ENCODE peak calls at places on chromosomes 5 and 9, in four cellular contexts. W is K562, F is HepG2, G is H1. T is an unnamed sample.

GRCh38 chr9:118529210-118529609 is 825.0 kb downstream of the TLR4 start:
- DNase-seq in W (no peak), F (no peak), G (no peak), T (no peak)

GRCh38 chr9:137365056-137365455 is 57.9 kb downstream of the EXD3 start:
- DNase-seq in W (no peak), F (no peak), G (no peak), T (no peak)

GRCh38 chr5:35252963-35253362 is 22.7 kb upstream of the PRLR start:
- DNase-seq in W (no peak), F (no peak), G (no peak), T (no peak)

GRCh38 chr9:111148390-111148993 is 110.2 kb upstream of the LPAR1 start:
- DNase-seq in W (no peak), F (no peak), G (no peak), T (no peak)

GRCh38 chr5:32126691-32127090 is 47.4 kb downstream of the GOLPH3 start:
- DNase-seq in W (no peak), F (no peak), G (no peak), T (no peak)

GRCh38 chr5:88732181-88732633 is 150.8 kb downstream of the MEF2C start:
- DNase-seq in W (no peak), F (no peak), G (no peak), T (peak; percentile 94)

GRCh38 chr9:92974696-92975451 is 27.6 kb downstream of the FGD3 start:
- DNase-seq in W (no peak), F (no peak), G (no peak), T (no peak)

GRCh38 chr5:458547-459353 is 15.8 kb downstream of the EXOC3 start:
- DNase-seq in W (no peak), F (no peak), G (no peak), T (peak; percentile 56)

GRCh38 chr5:392431-392988 is 50.5 kb upstream of the EXOC3 start:
- DNase-seq in W (no peak), F (no peak), G (peak; percentile 49), T (peak; percentile 95)

DNA sequence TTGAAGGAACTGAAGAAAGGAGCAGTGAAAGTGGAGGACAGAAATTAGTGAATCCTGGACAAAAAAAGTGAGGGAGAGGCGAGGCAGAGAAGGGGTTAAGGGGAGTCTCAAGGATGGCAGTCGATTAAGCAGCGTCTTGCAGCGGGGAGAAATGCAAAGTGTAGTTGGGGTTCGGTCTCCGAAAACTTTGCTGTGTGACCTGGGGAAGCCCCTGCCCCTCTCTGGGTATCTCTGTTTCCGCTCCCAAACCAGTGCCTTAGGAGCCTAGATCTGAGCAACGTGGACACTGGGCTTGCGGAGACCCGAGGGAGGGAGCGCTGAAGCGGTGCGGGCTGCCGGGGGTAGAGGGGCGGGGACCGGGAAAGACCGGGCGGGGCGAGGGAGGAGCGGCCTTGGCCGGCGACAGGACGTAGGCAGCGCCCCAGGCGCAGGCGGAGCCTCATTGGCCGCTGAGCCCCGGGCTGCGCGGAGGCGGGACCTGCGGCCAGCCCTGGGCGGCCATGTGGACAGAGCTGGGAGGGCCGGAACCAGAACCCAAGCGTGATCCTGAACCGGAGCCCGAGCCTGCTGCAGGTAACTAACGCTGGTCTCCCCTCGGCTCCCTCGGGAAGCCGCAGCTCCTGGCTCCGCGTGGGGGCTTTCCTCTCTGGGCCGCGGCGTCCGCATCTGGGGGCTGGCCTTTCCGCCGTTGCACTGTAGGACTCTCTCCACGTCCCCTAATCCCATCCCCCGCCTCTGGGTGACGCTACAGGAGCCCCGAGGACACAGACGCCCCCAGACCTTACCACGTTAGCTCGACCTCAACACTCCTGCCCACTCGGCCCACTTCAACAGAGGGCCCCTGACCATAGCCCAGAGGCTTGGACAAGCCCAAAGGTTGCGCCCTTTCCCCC is at the start of gene ALDH1B1:
- DNase-seq in W (peak; percentile 95), F (peak; percentile 77), G (peak; percentile 89), T (peak; percentile 38)
- H3K9ac ChIP-seq in W (peak within 1 kb of the TSS; percentile 98), F (peak within 1 kb of the TSS; percentile 89), G (peak within 1 kb of the TSS; percentile 85), T (peak within 1 kb of the TSS; percentile 88)

GRCh38 chr5:125140855-125141254 is 394.4 kb upstream of the ZNF608 start:
- DNase-seq in W (no peak), F (peak; percentile 9), G (no peak), T (no peak)
- TF ChIP-seq KDM1A in W (no peak), F (no peak), G (no peak), T (no peak)

DNA sequence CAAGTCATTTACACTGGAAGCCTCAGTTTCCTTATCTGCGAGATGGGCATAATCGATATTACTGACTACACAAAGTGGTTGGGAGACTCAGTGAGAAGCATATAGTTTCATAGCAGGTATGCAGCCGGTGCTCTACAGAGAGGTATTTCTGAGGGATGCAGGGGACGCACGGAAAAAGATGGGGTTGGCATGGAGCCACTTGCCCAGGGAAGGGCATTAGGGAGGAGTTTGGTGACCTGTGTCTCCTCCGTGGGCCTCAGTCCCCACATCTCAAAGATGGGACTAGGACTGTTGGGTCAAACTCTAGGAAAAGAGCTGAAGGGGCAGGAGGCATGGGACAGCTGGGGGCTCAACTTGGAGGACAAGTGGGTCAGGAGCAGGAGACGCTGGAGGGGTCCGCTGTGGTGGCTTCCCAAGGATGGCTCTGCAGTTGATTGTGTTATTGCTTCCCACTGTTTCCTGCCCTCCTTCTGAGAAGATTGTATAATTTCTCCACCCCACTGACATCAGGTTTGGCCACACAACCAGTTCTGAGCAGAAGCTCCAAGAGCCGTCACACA is 158.6 kb upstream of the ALDH1B1 start:
- DNase-seq in W (no peak), F (no peak), G (no peak), T (no peak)
- H3K9ac ChIP-seq in W (no peak overlapping the region), F (no peak overlapping the region), G (no peak overlapping the region), T (no peak overlapping the region)

DNA sequence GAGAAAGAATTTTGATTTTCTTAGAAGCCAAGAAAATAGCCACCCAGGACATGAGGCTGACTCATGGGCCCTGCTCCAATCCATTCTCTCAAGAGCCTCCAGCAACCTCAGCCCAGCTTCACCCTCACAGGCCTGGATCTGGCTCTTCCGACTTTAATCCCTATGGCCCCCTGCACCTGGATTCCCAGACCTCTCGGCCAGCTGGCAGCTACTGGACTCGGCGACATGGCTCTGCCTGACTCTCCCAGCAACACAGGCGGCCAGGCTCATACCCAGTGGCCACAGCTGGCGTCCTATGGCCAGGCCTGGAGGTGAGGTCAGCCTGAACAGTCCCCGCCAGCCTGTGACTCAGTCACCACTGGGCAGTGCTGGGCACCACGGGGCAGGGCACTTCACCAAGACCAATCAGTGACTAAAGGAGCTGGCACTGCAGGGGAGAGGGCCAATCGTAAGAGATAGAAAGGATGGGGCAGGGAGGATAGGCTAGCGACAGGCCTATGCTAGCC is 6.2 kb upstream of the PDLIM4 start:
- DNase-seq in W (no peak), F (no peak), G (no peak), T (no peak)
- TF ChIP-seq KDM1A in W (no peak), F (no peak), G (no peak), T (no peak)

DNA sequence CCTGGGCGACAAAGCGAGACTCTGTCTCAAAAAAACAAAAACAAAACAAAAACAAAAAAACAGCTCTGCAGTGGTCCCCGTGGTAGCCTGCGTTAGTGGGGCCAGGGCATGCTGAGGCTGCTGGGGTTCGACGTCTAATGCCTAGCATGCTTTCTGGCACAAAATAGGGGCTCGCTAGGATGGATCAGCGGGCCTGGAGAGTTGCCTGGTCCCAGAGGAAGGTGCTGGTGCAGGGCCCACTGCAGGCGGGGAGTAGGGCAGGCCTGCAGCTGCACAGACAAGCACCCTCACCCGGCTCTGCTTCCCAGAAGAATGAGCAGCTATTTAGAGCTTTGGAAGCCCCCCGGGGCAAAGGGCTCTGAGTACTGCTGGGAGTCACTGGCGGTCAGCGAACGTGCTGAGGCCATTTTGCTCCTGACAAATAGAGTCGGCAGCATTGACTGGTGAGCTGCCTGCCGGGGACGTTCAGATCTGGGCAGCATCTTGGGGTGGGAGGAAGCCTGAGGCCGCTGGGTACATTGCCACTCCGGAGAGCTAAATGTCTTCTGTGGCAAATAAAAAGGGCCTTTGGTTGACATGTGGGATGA is 126.7 kb downstream of the OLFM1 start:
- DNase-seq in W (no peak), F (no peak), G (no peak), T (no peak)
- H3K9ac ChIP-seq in W (no peak overlapping the region), F (no peak overlapping the region), G (no peak overlapping the region), T (no peak overlapping the region)

DNA sequence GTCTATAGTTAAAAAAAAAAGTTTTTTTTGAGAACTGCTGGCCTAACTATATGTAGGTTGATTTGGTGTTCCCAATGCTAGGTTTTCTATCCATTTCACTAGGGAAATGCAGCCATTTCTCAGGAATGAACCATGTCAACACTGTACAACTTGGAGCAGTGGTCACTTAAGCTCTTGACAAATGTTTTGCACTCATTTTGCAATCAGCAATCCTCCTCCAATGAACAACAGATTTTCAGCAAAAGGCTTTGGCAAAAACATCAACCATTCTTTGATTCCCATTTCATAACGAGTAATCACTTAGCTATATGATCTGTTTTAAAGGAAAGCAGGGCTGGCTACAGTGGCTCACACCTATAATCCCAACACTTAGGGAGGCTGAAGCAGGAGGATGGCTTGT is 17.9 kb downstream of the STRBP start:
- DNase-seq in W (no peak), F (no peak), G (no peak), T (no peak)
- TF ChIP-seq KDM1A in W (no peak), F (no peak), G (no peak), T (no peak)

GRCh38 chr9:108787664-108788048 is 68.1 kb downstream of the ACTL7B start:
- DNase-seq in W (no peak), F (no peak), G (no peak), T (no peak)

GRCh38 chr9:108789742-108790141 is 66.0 kb downstream of the ACTL7B start:
- DNase-seq in W (no peak), F (no peak), G (no peak), T (no peak)

GRCh38 chr9:108784998-108785397 is 70.8 kb downstream of the ACTL7B start:
- DNase-seq in W (no peak), F (no peak), G (no peak), T (no peak)

GRCh38 chr9:108786322-108786721 is 69.5 kb downstream of the ACTL7B start:
- DNase-seq in W (no peak), F (no peak), G (no peak), T (no peak)

DNA sequence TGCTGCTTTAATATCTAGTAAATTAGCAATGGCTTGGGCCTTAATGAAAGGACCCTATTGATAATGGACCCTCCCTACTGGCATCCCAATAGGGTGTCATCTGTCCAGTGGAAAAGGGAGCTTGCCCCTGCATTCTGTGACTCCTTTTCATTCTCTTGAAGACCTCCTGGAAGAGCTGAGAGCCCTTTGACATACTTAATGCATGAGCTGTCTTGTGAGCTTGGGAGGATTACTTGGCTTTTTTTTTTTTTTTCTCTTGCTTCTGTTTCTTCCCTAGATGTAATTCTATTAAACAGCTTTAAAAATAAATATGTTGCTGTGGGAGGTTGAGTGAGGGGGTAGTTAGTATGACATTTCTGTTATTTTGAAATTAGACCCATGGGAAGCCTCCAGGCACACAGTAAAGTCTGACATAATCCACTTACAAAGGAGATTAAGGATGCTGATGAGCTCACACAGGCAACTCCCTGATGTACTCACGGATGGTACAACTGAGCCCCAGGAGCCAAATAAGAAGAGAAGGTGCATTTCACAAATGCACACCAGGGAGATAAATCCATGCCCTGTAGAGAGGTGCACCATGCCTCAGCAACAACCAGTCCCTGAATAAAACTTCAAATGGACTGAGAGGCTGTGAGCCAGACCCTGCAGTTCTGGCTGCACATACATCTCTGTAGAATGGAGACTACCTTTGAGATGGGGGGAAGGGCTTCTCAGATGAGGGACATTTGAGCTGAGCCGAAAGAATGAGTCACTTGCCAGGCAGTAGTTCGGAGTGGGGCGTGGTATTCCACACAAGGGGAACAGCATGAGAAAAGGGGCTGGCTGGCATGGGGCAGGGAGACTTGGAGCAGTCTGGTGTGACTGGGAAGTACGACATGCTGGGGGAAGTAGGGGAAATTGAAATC is 68.8 kb downstream of the ACTL7B start:
- DNase-seq in W (no peak), F (no peak), G (no peak), T (no peak)
- H3K9ac ChIP-seq in W (no peak overlapping the region), F (no peak overlapping the region), G (no peak overlapping the region), T (no peak overlapping the region)

GRCh38 chr9:134544388-134545212 is 97.0 kb upstream of the COL5A1 start:
- DNase-seq in W (no peak), F (peak; percentile 15), G (no peak), T (no peak)
- TF ChIP-seq KDM1A in W (no peak), F (no peak), G (no peak), T (no peak)

T was measured in GM12878.